ENCODE peak calls at places on chromosome 18, in five cellular contexts. M, K, O, W and B are unnamed samples.

GRCh38 chr18:59951591-59951990 is 51.8 kb downstream of the PMAIP1 start:
- DNase-seq in M (no peak), O (no peak), W (no peak), K (no peak), B (no peak)

GRCh38 chr18:55318864-55319516 is 269.0 kb downstream of the TCF4 start:
- DNase-seq in K (no peak), W (peak; percentile 81), M (no peak), O (no peak), B (no peak)

GRCh38 chr18:65363006-65363405 is 387.8 kb upstream of the CDH7 start:
- DNase-seq in M (no peak), O (no peak), K (no peak), W (no peak), B (no peak)

GRCh38 chr18:41244751-41245150 is 710.3 kb upstream of the PIK3C3 start:
- DNase-seq in M (no peak), O (no peak), W (no peak), K (no peak), B (no peak)

GRCh38 chr18:36299010-36299409 is 1.5 kb downstream of the FHOD3 start:
- DNase-seq in W (no peak), K (no peak), O (no peak), M (no peak), B (no peak)

GRCh38 chr18:35808796-35809195 is 163.7 kb upstream of the RMP24 start:
- DNase-seq in O (no peak), M (no peak), W (no peak), K (no peak), B (no peak)

GRCh38 chr18:8735274-8735673 is 29.9 kb downstream of the MTCL1 start:
- DNase-seq in O (no peak), W (no peak), K (no peak), M (no peak), B (no peak)

GRCh38 chr18:55794288-55795052 is 206.5 kb upstream of the TCF4 start:
- DNase-seq in M (no peak), W (no peak), O (no peak), K (no peak), B (no peak)

GRCh38 chr18:4639628-4640310 is 184.7 kb upstream of the DLGAP1 start:
- DNase-seq in M (no peak), W (no peak), K (no peak), O (no peak), B (no peak)

GRCh38 chr18:56709463-56709862 is 58.3 kb downstream of the WDR7 start:
- DNase-seq in O (no peak), W (peak; percentile 58), M (peak; percentile 20), K (no peak), B (peak; percentile 77)

GRCh38 chr18:59907172-59907571 is 7.4 kb downstream of the PMAIP1 start:
- DNase-seq in K (no peak), M (no peak), O (no peak), W (no peak), B (no peak)

GRCh38 chr18:69400253-69400975 is at the start of gene DOK6:
- DNase-seq in M (peak; percentile 23), O (peak; percentile 47), K (no peak), W (peak; percentile 53), B (no peak)

GRCh38 chr18:47997338-47997780 is 66.9 kb upstream of the SMAD2 start:
- DNase-seq in M (no peak), O (no peak), W (no peak), K (no peak), B (peak; percentile 60)

GRCh38 chr18:37534627-37535026 is 31.0 kb downstream of the CELF4 start:
- DNase-seq in K (no peak), M (no peak), O (no peak), W (no peak), B (no peak)

GRCh38 chr18:55199291-55199963 is 240.2 kb upstream of the CCDC68 start:
- DNase-seq in K (no peak), O (no peak), W (no peak), M (no peak), B (no peak)

GRCh38 chr18:13441731-13442130 is 223.2 kb downstream of the LDLRAD4 start:
- DNase-seq in K (no peak), O (no peak), M (no peak), W (no peak), B (no peak)

GRCh38 chr18:3966985-3967856 is 487.9 kb downstream of the DLGAP1 start:
- DNase-seq in M (peak; percentile 77), K (no peak), W (no peak), O (no peak), B (no peak)

GRCh38 chr18:1483386-1483785 is 578.7 kb downstream of the ADCYAP1 start:
- DNase-seq in W (no peak), O (no peak), K (no peak), M (no peak), B (no peak)

GRCh38 chr18:79687806-79688205 is 8.2 kb downstream of the CTDP1 start:
- DNase-seq in M (no peak), W (no peak), K (no peak), O (no peak), B (no peak)

DNA sequence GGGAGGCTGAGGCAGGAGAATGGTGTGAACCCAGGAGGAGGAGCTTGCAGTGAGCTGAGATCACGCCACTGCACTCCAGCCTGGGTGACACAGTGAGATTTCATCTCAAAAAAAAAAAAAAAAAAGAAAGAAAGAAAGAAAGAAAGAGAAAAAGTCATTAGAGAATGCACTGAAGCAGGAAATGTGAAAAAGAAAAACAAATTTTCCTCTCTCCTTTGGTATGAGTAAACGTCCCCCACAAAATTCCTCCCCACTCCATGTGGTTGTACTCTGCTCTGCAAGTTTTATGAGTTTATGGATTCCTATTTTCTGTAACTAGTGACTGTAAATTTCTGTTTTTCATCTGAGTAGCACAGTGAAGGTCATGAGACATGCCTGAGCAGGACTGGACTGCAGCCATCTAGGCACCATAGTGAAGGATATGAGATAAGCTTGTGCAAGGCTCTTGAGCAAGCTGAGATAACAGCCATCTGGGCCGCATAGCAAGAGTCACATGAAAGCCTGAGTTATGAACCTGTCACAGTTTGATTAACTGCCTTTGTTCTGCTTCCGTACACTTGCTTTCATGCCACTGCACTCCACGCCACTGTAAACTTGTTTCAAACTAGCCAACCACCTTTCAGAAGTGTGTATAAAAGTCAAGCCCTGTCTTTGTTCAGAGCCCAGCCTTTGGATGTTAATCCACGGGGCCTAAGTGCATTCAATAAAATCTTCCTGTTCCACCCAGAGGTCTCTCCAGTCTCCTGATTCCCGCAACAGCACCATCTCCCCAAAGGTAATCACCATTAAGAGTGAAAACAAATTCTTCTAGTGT is 50.2 kb downstream of the SKA1 start:
- DNase-seq in M (peak; percentile 99), K (peak; percentile 75), W (peak; percentile 63), O (no peak), B (peak; percentile 76)
- TF ChIP-seq POLR2A in M (no peak), K (no peak), W (no peak), O (no peak), B (peak; percentile 30)

GRCh38 chr18:12424252-12424651 is 16.5 kb downstream of the PRELID3A start:
- DNase-seq in K (no peak), M (no peak), W (no peak), O (no peak), B (no peak)
- TF ChIP-seq POLR2A in K (no peak), M (no peak), W (no peak), O (no peak), B (no peak)

GRCh38 chr18:75206637-75207297 is 2.2 kb downstream of the PTGR3 start:
- DNase-seq in M (no peak), O (no peak), K (no peak), W (no peak), B (no peak)

GRCh38 chr18:75207298-75208054 is 1.5 kb downstream of the PTGR3 start:
- DNase-seq in W (no peak), K (no peak), O (no peak), M (no peak), B (no peak)

GRCh38 chr18:75208836-75209128 is 157 bp downstream of the PTGR3 start:
- DNase-seq in W (peak; percentile 37), K (peak; percentile 45), O (no peak), M (no peak), B (no peak)

GRCh38 chr18:75209129-75209951 is at the start of gene PTGR3:
- DNase-seq in O (peak; percentile 86), W (peak; percentile 89), K (peak; percentile 78), M (peak; percentile 92), B (peak; percentile 88)

GRCh38 chr18:75208055-75208835 is 694 bp downstream of the PTGR3 start:
- DNase-seq in K (peak; percentile 52), M (peak; percentile 56), O (no peak), W (peak; percentile 43), B (peak; percentile 82)
- TF ChIP-seq POLR2A in K (no peak), M (no peak), O (no peak), W (peak; percentile 12), B (peak; percentile 40)

DNA sequence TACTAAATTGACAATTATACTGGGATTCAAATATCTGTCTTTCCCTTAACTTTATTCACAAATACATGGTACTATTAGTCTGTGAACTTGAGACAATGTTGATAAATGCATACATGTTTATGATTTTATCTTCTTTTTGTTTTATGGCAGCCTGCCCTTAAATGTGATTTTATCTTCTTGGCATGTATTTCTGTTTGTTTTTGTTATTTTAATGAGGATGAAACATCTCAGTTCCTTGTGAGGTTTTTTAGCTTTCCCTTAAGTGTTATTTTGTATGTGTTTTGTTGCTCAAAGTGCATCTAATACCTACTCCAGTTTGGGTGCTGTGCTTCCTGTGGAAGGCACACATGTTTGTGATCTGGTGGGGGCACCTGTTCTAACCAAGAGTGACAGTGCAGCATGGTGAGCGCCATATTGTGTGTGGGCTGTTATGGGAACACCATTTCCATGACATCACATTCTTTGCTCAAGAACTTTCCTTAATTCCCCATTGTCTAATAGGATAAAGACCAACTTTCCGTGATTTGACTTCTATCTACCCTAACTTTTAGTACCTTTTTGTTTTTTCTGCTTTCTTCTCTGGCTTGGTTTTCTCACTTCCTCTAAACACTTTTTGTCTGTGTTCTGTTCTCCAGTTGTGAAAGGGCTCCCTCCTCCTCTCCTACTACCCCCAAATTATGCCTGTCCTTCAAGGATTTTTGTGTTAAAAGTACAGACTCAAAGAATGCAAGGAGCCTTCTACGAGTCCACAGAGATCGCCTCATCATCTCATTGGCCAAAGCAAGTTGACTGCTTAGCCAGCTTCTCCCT is 162.1 kb upstream of the TTC39C start:
- DNase-seq in W (no peak), K (no peak), M (no peak), O (no peak), B (no peak)
- TF ChIP-seq POLR2A in W (no peak), K (no peak), M (no peak), O (no peak), B (no peak)

DNA sequence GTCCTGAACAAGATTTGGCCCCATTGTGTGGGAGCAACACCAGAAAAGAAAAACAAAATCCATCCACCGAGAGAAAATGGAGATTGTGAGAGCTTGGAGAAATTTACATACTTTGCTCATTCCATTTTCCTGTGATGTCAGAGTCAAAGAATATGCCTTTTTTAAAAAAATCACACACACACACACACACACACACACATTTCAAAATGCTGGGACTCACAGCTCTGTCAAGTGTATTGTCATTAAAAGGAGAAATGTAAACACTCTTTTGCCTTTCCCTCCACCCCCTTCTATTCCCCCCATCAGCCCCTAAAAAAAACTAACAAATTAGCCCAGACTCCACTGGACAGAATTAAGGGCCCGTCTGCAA is 52.4 kb upstream of the CTAGE1 start:
- DNase-seq in W (peak; percentile 74), O (no peak), K (no peak), M (no peak), B (no peak)
- TF ChIP-seq POLR2A in W (no peak), O (no peak), K (no peak), M (no peak), B (no peak)

GRCh38 chr18:46220116-46220515 is 115.9 kb downstream of the HAUS1 start:
- DNase-seq in K (no peak), M (no peak), W (no peak), O (no peak), B (no peak)
- TF ChIP-seq POLR2A in K (no peak), M (no peak), W (no peak), O (no peak), B (no peak)